ENCODE peak calls at places on chromosome 19, in ten cellular contexts. One of them, this sample, is unnamed. For H3K27me3, the result is how much of the 10 kb centered on the place peaks cover.

GRCh38 chr19:55491546-55492360 is 3.5 kb downstream of the SSC5D start:
- DNase-seq in fibroblast of lung: no peak
- DNase-seq in heart right ventricle: no peak
- DNase-seq in brain microvascular endothelial cell: no peak
- DNase-seq in cardiac muscle cell: no peak
- DNase-seq in tibial nerve: no peak
- DNase-seq in sigmoid colon: peak
- DNase-seq in foreskin keratinocyte: no peak
- DNase-seq in uterus: peak
- DNase-seq in WERI-Rb-1: no peak
- DNase-seq in this sample: no peak

GRCh38 chr19:45878043-45878794 is 7.7 kb downstream of the IRF2BP1 start:
- DNase-seq in brain microvascular endothelial cell: no peak
- DNase-seq in foreskin keratinocyte: no peak
- DNase-seq in WERI-Rb-1: no peak
- DNase-seq in heart right ventricle: no peak
- DNase-seq in cardiac muscle cell: no peak
- DNase-seq in sigmoid colon: no peak
- DNase-seq in tibial nerve: no peak
- DNase-seq in fibroblast of lung: no peak
- DNase-seq in uterus: no peak
- DNase-seq in this sample: no peak

GRCh38 chr19:9013988-9014387 is 3.8 kb upstream of the MUC16 start:
- DNase-seq in fibroblast of lung: no peak
- DNase-seq in foreskin keratinocyte: no peak
- DNase-seq in tibial nerve: no peak
- DNase-seq in WERI-Rb-1: no peak
- DNase-seq in heart right ventricle: no peak
- DNase-seq in sigmoid colon: no peak
- DNase-seq in cardiac muscle cell: no peak
- DNase-seq in uterus: no peak
- DNase-seq in brain microvascular endothelial cell: no peak
- DNase-seq in this sample: no peak

GRCh38 chr19:16377521-16377920 is 52.9 kb downstream of the KLF2 start:
- DNase-seq in foreskin keratinocyte: no peak
- DNase-seq in tibial nerve: no peak
- DNase-seq in uterus: no peak
- DNase-seq in WERI-Rb-1: no peak
- DNase-seq in fibroblast of lung: no peak
- DNase-seq in sigmoid colon: no peak
- DNase-seq in brain microvascular endothelial cell: no peak
- DNase-seq in cardiac muscle cell: no peak
- DNase-seq in heart right ventricle: no peak
- DNase-seq in this sample: no peak

GRCh38 chr19:34351382-34351802 is 13.6 kb upstream of the GPI start:
- DNase-seq in heart right ventricle: no peak
- DNase-seq in WERI-Rb-1: no peak
- DNase-seq in fibroblast of lung: no peak
- DNase-seq in cardiac muscle cell: no peak
- DNase-seq in sigmoid colon: no peak
- DNase-seq in foreskin keratinocyte: no peak
- DNase-seq in uterus: no peak
- DNase-seq in tibial nerve: no peak
- DNase-seq in brain microvascular endothelial cell: no peak
- DNase-seq in this sample: no peak

GRCh38 chr19:58218899-58219298 is 9.8 kb upstream of the ZNF544 start:
- DNase-seq in brain microvascular endothelial cell: no peak
- DNase-seq in tibial nerve: no peak
- DNase-seq in sigmoid colon: no peak
- DNase-seq in heart right ventricle: no peak
- DNase-seq in cardiac muscle cell: peak
- DNase-seq in fibroblast of lung: no peak
- DNase-seq in WERI-Rb-1: peak
- DNase-seq in foreskin keratinocyte: no peak
- DNase-seq in uterus: no peak
- DNase-seq in this sample: no peak

GRCh38 chr19:39083599-39083982 is 577 bp upstream of the ACP7 start:
- DNase-seq in heart right ventricle: no peak
- DNase-seq in uterus: no peak
- DNase-seq in WERI-Rb-1: no peak
- DNase-seq in cardiac muscle cell: no peak
- DNase-seq in fibroblast of lung: no peak
- DNase-seq in foreskin keratinocyte: no peak
- DNase-seq in tibial nerve: no peak
- DNase-seq in brain microvascular endothelial cell: no peak
- DNase-seq in sigmoid colon: no peak
- DNase-seq in this sample: no peak

GRCh38 chr19:14149509-14149994 is 13.2 kb upstream of the ASF1B start:
- DNase-seq in uterus: peak
- DNase-seq in fibroblast of lung: peak
- DNase-seq in cardiac muscle cell: no peak
- DNase-seq in tibial nerve: peak
- DNase-seq in sigmoid colon: peak
- DNase-seq in brain microvascular endothelial cell: no peak
- DNase-seq in heart right ventricle: peak
- DNase-seq in foreskin keratinocyte: no peak
- DNase-seq in WERI-Rb-1: no peak
- DNase-seq in this sample: no peak

GRCh38 chr19:28829762-28830161 is 383.2 kb downstream of the UQCRFS1 start:
- DNase-seq in tibial nerve: no peak
- DNase-seq in sigmoid colon: no peak
- DNase-seq in WERI-Rb-1: no peak
- DNase-seq in uterus: no peak
- DNase-seq in fibroblast of lung: no peak
- DNase-seq in foreskin keratinocyte: no peak
- DNase-seq in heart right ventricle: peak
- DNase-seq in brain microvascular endothelial cell: no peak
- DNase-seq in cardiac muscle cell: no peak
- DNase-seq in this sample: no peak

GRCh38 chr19:58001895-58002369 is 688 bp downstream of the ZNF606 start:
- DNase-seq in foreskin keratinocyte: no peak
- DNase-seq in brain microvascular endothelial cell: peak
- DNase-seq in sigmoid colon: no peak
- DNase-seq in cardiac muscle cell: peak
- DNase-seq in tibial nerve: no peak
- DNase-seq in fibroblast of lung: peak
- DNase-seq in heart right ventricle: no peak
- DNase-seq in uterus: no peak
- DNase-seq in WERI-Rb-1: no peak
- DNase-seq in this sample: no peak

GRCh38 chr19:29662278-29662603 is 3.0 kb upstream of the PLEKHF1 start:
- DNase-seq in WERI-Rb-1: no peak
- DNase-seq in cardiac muscle cell: no peak
- DNase-seq in sigmoid colon: no peak
- DNase-seq in brain microvascular endothelial cell: no peak
- DNase-seq in tibial nerve: no peak
- DNase-seq in foreskin keratinocyte: no peak
- DNase-seq in heart right ventricle: no peak
- DNase-seq in uterus: no peak
- DNase-seq in fibroblast of lung: no peak
- DNase-seq in this sample: no peak

DNA sequence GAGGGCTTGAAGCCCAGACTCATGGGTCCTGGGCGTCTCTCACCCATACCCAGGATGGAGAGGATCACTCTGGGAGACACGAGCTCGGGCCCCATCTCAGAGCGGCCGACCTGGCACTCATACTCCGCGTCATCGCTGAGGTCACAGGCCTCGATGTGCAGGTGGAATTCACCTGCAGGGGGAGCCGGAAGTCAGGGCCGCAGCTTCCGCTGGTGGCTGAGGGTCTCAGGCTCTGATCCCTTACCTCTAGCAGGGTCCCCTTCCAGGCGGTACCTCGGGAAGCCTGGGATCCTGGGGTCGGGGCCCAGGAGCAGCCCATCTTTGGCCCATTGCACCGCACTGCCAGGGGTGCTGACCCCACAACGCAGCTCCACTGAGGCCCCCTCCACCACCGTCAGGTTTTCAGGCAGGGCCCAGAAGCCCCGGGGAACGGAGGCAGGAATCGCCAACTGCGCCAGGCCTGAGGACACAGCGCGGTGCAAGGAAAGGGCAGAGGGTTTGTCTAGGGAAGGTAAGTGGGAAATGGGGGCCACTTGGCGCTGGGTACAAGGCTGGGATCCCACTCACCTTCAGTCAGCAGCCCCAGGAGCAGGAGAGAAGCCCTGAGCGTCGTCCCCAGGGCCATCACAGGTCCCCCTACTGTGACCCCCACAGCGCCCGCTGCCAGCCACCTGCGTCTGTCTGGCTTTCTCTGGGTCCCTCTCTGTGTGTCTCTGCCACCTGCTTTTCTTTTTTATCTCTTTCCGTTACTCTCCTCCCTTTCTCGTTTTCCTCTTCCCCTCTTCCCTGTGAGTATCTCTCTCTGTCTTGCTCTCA is 883 bp downstream of the NPHS1 start:
- DNase-seq in tibial nerve: no peak
- DNase-seq in brain microvascular endothelial cell: no peak
- DNase-seq in sigmoid colon: no peak
- DNase-seq in foreskin keratinocyte: no peak
- DNase-seq in WERI-Rb-1: peak
- DNase-seq in fibroblast of lung: no peak
- DNase-seq in cardiac muscle cell: peak
- DNase-seq in heart right ventricle: no peak
- DNase-seq in uterus: no peak
- DNase-seq in this sample: no peak
- TF ChIP-seq CTCF in tibial nerve: no peak
- TF ChIP-seq CTCF in brain microvascular endothelial cell: no peak
- TF ChIP-seq CTCF in sigmoid colon: no peak
- TF ChIP-seq CTCF in foreskin keratinocyte: peak
- TF ChIP-seq CTCF in WERI-Rb-1: peak
- TF ChIP-seq CTCF in fibroblast of lung: no peak
- TF ChIP-seq CTCF in cardiac muscle cell: peak
- TF ChIP-seq CTCF in heart right ventricle: no peak
- TF ChIP-seq CTCF in uterus: no peak
- TF ChIP-seq CTCF in this sample: no peak

DNA sequence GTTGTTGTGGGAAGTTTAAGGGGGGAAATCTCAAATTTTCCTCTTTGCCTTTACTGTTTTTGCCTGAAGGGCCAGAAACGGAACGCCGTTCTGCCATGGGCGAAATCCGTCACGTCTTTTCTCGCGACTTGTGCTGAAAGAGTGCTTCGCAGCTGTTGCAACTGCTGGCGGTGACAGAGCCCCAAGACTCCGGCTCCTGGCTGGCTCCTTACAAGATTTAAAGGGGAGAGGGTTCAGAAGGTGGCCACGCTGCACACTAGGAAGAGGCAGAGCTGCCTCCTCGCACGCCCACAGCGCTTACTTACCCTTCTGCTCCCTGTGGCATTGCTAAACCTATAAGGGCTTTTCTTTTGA is 320.3 kb downstream of the ZNF536 start:
- DNase-seq in heart right ventricle: no peak
- DNase-seq in WERI-Rb-1: peak
- DNase-seq in foreskin keratinocyte: no peak
- DNase-seq in tibial nerve: no peak
- DNase-seq in sigmoid colon: peak
- DNase-seq in brain microvascular endothelial cell: no peak
- DNase-seq in uterus: peak
- DNase-seq in fibroblast of lung: no peak
- DNase-seq in cardiac muscle cell: no peak
- DNase-seq in this sample: no peak
- H3K27ac ChIP-seq in heart right ventricle: no peak
- H3K27ac ChIP-seq in WERI-Rb-1: peak
- H3K27ac ChIP-seq in foreskin keratinocyte: no peak
- H3K27ac ChIP-seq in tibial nerve: peak
- H3K27ac ChIP-seq in sigmoid colon: peak
- H3K27ac ChIP-seq in brain microvascular endothelial cell: no peak
- H3K27ac ChIP-seq in uterus: peak
- H3K27ac ChIP-seq in fibroblast of lung: no peak
- H3K27ac ChIP-seq in cardiac muscle cell: no peak
- H3K27ac ChIP-seq in this sample: no peak

DNA sequence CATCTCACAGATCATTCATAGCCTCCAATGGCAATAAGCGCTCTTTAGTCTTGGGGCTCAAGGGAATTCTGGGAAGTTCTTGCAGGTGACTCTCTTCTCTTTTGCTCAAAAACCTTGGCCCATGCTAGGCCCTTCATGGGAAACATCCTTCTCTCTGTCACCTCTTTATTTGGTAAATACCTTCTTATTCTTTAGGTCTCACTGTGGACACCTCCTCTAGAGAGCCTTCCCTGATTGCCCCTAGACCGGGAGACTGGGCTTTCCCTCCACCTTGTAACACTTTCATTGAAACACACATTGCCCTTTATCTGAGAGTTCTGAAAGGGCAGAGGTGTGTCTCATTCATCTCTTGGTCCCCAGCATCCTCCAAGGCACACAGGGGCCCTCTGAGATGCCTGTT is 1.9 kb downstream of the C19orf81 start:
- DNase-seq in WERI-Rb-1: no peak
- DNase-seq in uterus: no peak
- DNase-seq in tibial nerve: no peak
- DNase-seq in heart right ventricle: no peak
- DNase-seq in foreskin keratinocyte: no peak
- DNase-seq in cardiac muscle cell: no peak
- DNase-seq in fibroblast of lung: no peak
- DNase-seq in sigmoid colon: no peak
- DNase-seq in brain microvascular endothelial cell: no peak
- DNase-seq in this sample: no peak
- H3K27me3 ChIP-seq in WERI-Rb-1: under half
- H3K27me3 ChIP-seq in uterus: under half
- H3K27me3 ChIP-seq in tibial nerve: under half
- H3K27me3 ChIP-seq in heart right ventricle: half or more
- H3K27me3 ChIP-seq in foreskin keratinocyte: under half
- H3K27me3 ChIP-seq in cardiac muscle cell: under half
- H3K27me3 ChIP-seq in fibroblast of lung: under half
- H3K27me3 ChIP-seq in sigmoid colon: half or more
- H3K27me3 ChIP-seq in brain microvascular endothelial cell: under half
- H3K27me3 ChIP-seq in this sample: under half

GRCh38 chr19:1587872-1588271 is 4.8 kb downstream of the MBD3 start:
- DNase-seq in uterus: no peak
- DNase-seq in heart right ventricle: no peak
- DNase-seq in fibroblast of lung: no peak
- DNase-seq in tibial nerve: no peak
- DNase-seq in brain microvascular endothelial cell: no peak
- DNase-seq in foreskin keratinocyte: no peak
- DNase-seq in sigmoid colon: no peak
- DNase-seq in cardiac muscle cell: no peak
- DNase-seq in WERI-Rb-1: peak
- DNase-seq in this sample: no peak

GRCh38 chr19:1591421-1592022 is 1.1 kb downstream of the MBD3 start:
- DNase-seq in brain microvascular endothelial cell: no peak
- DNase-seq in WERI-Rb-1: no peak
- DNase-seq in tibial nerve: no peak
- DNase-seq in heart right ventricle: no peak
- DNase-seq in foreskin keratinocyte: no peak
- DNase-seq in uterus: no peak
- DNase-seq in sigmoid colon: no peak
- DNase-seq in fibroblast of lung: no peak
- DNase-seq in cardiac muscle cell: peak
- DNase-seq in this sample: no peak

GRCh38 chr19:1592023-1592754 is 476 bp downstream of the MBD3 start:
- DNase-seq in tibial nerve: peak
- DNase-seq in sigmoid colon: peak
- DNase-seq in heart right ventricle: peak
- DNase-seq in brain microvascular endothelial cell: peak
- DNase-seq in uterus: peak
- DNase-seq in cardiac muscle cell: peak
- DNase-seq in foreskin keratinocyte: peak
- DNase-seq in WERI-Rb-1: peak
- DNase-seq in fibroblast of lung: peak
- DNase-seq in this sample: peak

GRCh38 chr19:1592755-1593628 is at the start of gene MBD3:
- DNase-seq in WERI-Rb-1: peak
- DNase-seq in brain microvascular endothelial cell: peak
- DNase-seq in sigmoid colon: peak
- DNase-seq in foreskin keratinocyte: peak
- DNase-seq in tibial nerve: peak
- DNase-seq in heart right ventricle: peak
- DNase-seq in cardiac muscle cell: peak
- DNase-seq in fibroblast of lung: peak
- DNase-seq in uterus: peak
- DNase-seq in this sample: peak

GRCh38 chr19:1590641-1591397 is 1.8 kb downstream of the MBD3 start:
- DNase-seq in foreskin keratinocyte: no peak
- DNase-seq in uterus: no peak
- DNase-seq in brain microvascular endothelial cell: no peak
- DNase-seq in sigmoid colon: no peak
- DNase-seq in WERI-Rb-1: no peak
- DNase-seq in heart right ventricle: no peak
- DNase-seq in tibial nerve: no peak
- DNase-seq in fibroblast of lung: no peak
- DNase-seq in cardiac muscle cell: peak
- DNase-seq in this sample: no peak
- TF ChIP-seq CTCF in foreskin keratinocyte: peak
- TF ChIP-seq CTCF in uterus: no peak
- TF ChIP-seq CTCF in brain microvascular endothelial cell: peak
- TF ChIP-seq CTCF in sigmoid colon: no peak
- TF ChIP-seq CTCF in WERI-Rb-1: peak
- TF ChIP-seq CTCF in heart right ventricle: no peak
- TF ChIP-seq CTCF in tibial nerve: no peak
- TF ChIP-seq CTCF in fibroblast of lung: peak
- TF ChIP-seq CTCF in cardiac muscle cell: peak
- TF ChIP-seq CTCF in this sample: peak

This sample was measured in AG04450.